ENCODE peak calls at places on chromosomes 7 and 10, in nine cellular contexts. Z is ovary; T is esophagus muscularis mucosa; B is ascending aorta; H is transverse colon; J is aorta; O is pancreas; D is testis; V is CD8-positive, alpha-beta T cell. U is an unnamed sample. For H3K4me1 and H3K36me3, the result is how much of the 10 kb centered on the place peaks cover.

GRCh38 chr10:48454302-48455054 is 148.0 kb downstream of the MAPK8 start:
- DNase-seq in D (no peak), T (no peak), H (no peak), V (peak), B (no peak), J (peak), Z (peak), O (no peak), U (no peak)

GRCh38 chr10:63267414-63268138 is 134.4 kb downstream of the NRBF2 start:
- DNase-seq in D (peak), O (peak), J (no peak), H (no peak), Z (no peak), T (no peak), B (no peak), V (no peak), U (no peak)

GRCh38 chr7:24197852-24198251 is 86.1 kb upstream of the NPY start:
- DNase-seq in Z (no peak), V (no peak), D (no peak), O (no peak), T (peak), B (no peak), H (no peak), J (no peak), U (no peak)

GRCh38 chr10:14688606-14689005 is 86.1 kb downstream of the FAM107B start:
- DNase-seq in V (no peak), J (no peak), B (no peak), T (no peak), D (no peak), H (no peak), Z (no peak), O (no peak), U (no peak)

GRCh38 chr7:34845666-34846361 is 187.8 kb downstream of the NPSR1 start:
- DNase-seq in D (no peak), T (peak), V (no peak), B (no peak), J (no peak), H (no peak), Z (no peak), O (no peak), U (peak)

GRCh38 chr7:44633254-44634186 is 27.1 kb downstream of the OGDH start:
- DNase-seq in J (peak), O (peak), Z (peak), V (no peak), B (peak), H (peak), T (no peak), D (peak), U (peak)

GRCh38 chr7:144110272-144110671 is 889 bp downstream of the OR2A2 start:
- DNase-seq in V (no peak), O (no peak), D (no peak), T (no peak), J (no peak), H (no peak), B (no peak), Z (no peak), U (no peak)

GRCh38 chr7:158525648-158526484 is 61.8 kb downstream of the PTPRN2 start:
- DNase-seq in T (no peak), H (no peak), V (no peak), Z (no peak), D (no peak), J (no peak), B (no peak), O (no peak), U (no peak)

GRCh38 chr10:59622320-59622901 is 87.2 kb downstream of the SLC16A9 start:
- DNase-seq in O (peak), D (peak), J (no peak), H (peak), T (no peak), B (no peak), Z (peak), V (no peak), U (no peak)

GRCh38 chr10:34505338-34505737 is 309.8 kb downstream of the PARD3 start:
- DNase-seq in H (no peak), Z (no peak), D (no peak), O (no peak), T (peak), J (no peak), V (no peak), B (no peak), U (no peak)
- H3K4me1 ChIP-seq in H (under half), Z (under half), D (under half), O (under half), T (under half), J (under half), V (under half), B (under half), U (under half)

DNA sequence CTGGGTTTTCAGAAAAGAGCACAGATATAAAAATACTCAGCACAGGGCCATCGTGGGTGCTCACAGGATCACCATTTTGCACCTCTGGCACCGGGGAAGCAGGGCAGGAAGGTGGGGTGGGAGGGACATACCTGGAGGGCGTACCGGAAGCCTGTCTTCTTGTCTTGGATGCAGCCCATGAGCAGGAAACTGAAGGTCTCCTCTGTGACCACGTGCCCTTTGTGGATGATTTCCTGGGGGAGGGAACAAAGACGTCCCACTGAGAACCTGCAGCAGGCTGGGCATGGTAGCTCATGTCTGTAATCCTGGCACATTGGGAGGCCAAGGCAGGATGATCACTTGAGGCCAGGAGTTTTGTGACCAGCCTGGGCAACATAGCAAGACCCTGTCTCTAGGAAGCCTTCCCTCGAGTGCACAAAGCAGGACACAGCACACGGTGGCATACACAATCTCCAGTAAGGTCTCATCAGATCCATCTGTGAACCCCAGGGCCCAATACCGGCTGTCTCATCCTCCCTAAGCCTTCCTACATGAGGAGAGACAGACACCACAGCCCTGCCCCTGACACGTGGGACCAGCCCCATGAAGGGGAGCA is 9.5 kb downstream of the PTCD1 start:
- DNase-seq in V (no peak), O (no peak), J (no peak), H (no peak), B (no peak), Z (no peak), D (no peak), T (no peak), U (no peak)
- H3K36me3 ChIP-seq in V (under half), O (under half), J (under half), H (under half), B (half or more), Z (under half), D (under half), T (half or more), U (half or more)

GRCh38 chr10:119686465-119687191 is 35.4 kb downstream of the BAG3 start:
- DNase-seq in D (peak), Z (peak), T (no peak), V (peak), J (peak), O (peak), B (peak), H (peak), U (peak)
- H3K4me3 ChIP-seq in D (peak), Z (no peak), T (peak), V (peak), J (no peak), O (no peak), B (peak), H (peak), U (no peak)

GRCh38 chr7:81688622-81689411 is 81.0 kb downstream of the HGF start:
- DNase-seq in Z (no peak), T (no peak), O (no peak), V (no peak), D (no peak), B (no peak), H (no peak), J (no peak), U (no peak)
- H3K4me1 ChIP-seq in Z (under half), T (under half), O (under half), V (under half), D (under half), B (under half), H (under half), J (under half), U (under half)

DNA sequence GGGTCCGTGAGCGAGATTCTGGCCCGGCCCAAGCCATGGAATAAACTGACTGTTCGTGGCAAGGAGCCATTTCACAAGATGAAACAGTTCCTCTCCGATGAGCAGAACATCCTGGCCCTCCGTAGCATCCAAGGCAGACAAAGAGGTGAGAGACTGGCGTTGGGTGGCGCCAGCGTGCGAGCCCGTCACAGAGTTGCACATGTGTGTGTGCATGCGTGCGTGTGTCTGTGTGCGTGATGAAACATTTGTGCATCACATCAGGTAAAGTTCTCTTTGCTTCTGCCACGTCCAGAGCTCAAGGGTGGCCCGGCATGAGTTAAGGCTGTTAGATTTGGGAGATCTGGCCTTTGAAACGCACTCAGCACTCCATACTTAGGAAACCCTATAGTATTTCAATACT is 89.5 kb upstream of the SH2B2 start:
- DNase-seq in V (no peak), J (no peak), B (no peak), T (no peak), D (no peak), Z (no peak), H (no peak), O (no peak), U (no peak)
- H3K36me3 ChIP-seq in V (under half), J (under half), B (half or more), T (half or more), D (under half), Z (under half), H (under half), O (under half), U (under half)

U was measured in lung.